ENCODE peak calls at places on chromosomes 2 and 18, in nine cellular contexts. M, T, Z, C, R, V, E, Y and D are unnamed samples.

GRCh38 chr2:71603311-71603794 is 150.0 kb downstream of the DYSF start:
- DNase-seq in Z (peak), E (no peak), T (no peak), Y (no peak), M (no peak), V (no peak), R (peak), C (no peak), D (peak)

GRCh38 chr2:235675678-235676535 is 182.1 kb downstream of the AGAP1 start:
- DNase-seq in R (no peak), V (no peak), E (no peak), M (no peak), C (no peak), T (no peak), Z (peak), Y (no peak), D (no peak)

GRCh38 chr2:31213883-31214637 is 3.3 kb downstream of the CAPN14 start:
- DNase-seq in T (no peak), R (no peak), C (no peak), Z (no peak), Y (no peak), V (no peak), M (peak), E (no peak), D (no peak)

GRCh38 chr2:164840930-164841718 is 499 bp downstream of the COBLL1 start:
- DNase-seq in V (peak), T (peak), C (peak), Y (peak), Z (peak), R (peak), E (peak), M (peak), D (peak)

GRCh38 chr18:75408554-75409506 is 18.7 kb downstream of the SMIM21 start:
- DNase-seq in R (no peak), M (no peak), C (peak), E (no peak), T (peak), V (peak), Y (no peak), Z (peak), D (no peak)

GRCh38 chr2:17313261-17313660 is 205.0 kb downstream of the RAD51AP2 start:
- DNase-seq in E (no peak), V (no peak), R (no peak), Y (no peak), M (no peak), C (no peak), T (no peak), Z (no peak), D (no peak)

GRCh38 chr2:172285760-172286159 is 141.6 kb upstream of the ITGA6 start:
- DNase-seq in R (no peak), Y (no peak), C (no peak), V (no peak), E (no peak), T (no peak), M (no peak), Z (no peak), D (no peak)

GRCh38 chr2:33021542-33022259 is 74.9 kb downstream of the LTBP1 start:
- DNase-seq in T (no peak), Z (peak), Y (no peak), E (no peak), R (no peak), V (no peak), M (no peak), C (peak), D (no peak)

DNA sequence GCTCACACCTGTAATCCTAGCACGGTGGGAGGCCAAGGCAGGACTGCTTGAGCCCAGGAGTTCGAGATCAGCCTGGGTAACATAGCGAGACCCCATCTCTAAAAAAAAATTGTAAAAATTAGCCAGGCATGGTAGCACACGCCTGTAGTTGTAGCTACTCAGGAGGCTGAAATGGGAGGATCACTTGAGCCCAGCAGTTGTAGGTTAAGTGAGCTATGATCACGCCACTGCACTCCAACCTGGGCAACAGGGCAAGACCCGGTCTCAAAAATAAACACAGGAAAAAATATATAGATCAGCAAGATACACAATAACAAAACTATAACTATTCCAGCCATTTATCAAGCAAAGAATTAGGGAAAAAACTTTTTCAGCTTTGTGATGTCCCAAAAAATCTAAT is 3.0 kb downstream of the SF3B1 start:
- DNase-seq in E (no peak), Y (no peak), T (no peak), C (no peak), Z (no peak), V (no peak), M (no peak), R (no peak), D (no peak)
- H3K4me3 ChIP-seq in E (no peak), Y (no peak), T (peak), C (no peak), Z (no peak), V (no peak), M (peak), R (no peak), D (peak)

DNA sequence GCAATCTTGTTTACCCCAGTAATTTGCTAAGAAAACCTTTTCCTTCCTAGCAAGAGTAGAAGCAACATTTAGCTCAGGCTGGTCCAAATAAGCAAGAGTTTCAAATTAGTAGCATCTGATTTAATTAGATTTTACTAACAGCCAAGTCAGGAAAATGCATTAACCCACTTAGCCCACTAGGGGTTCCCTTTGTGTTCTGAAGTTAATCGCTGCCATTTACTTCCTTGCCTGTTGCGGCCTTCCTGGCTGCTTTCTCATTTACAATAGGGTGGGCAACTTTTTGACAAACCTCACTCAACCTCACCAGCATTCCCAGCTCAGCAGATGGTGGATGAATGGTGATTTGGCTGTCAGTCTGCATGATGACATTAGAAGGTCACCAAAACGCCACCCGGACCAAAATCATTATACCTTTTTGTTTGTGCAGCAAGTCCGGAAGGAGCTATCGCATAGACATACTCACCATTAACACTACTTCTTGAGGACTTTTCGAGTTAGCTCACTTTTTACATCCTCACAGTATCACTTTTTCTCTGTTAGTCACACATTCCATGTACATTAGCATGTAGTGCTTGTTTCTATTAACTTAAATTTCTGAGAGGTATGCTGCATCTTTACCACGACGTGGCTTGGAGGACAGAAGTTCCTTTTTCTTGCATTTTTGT is 101.5 kb upstream of the SETBP1 start:
- DNase-seq in V (no peak), R (no peak), E (peak), M (peak), Y (no peak), Z (no peak), C (no peak), T (no peak), D (peak)
- H3K4me3 ChIP-seq in V (no peak), R (no peak), E (no peak), M (no peak), Y (no peak), Z (no peak), C (no peak), T (no peak), D (no peak)

DNA sequence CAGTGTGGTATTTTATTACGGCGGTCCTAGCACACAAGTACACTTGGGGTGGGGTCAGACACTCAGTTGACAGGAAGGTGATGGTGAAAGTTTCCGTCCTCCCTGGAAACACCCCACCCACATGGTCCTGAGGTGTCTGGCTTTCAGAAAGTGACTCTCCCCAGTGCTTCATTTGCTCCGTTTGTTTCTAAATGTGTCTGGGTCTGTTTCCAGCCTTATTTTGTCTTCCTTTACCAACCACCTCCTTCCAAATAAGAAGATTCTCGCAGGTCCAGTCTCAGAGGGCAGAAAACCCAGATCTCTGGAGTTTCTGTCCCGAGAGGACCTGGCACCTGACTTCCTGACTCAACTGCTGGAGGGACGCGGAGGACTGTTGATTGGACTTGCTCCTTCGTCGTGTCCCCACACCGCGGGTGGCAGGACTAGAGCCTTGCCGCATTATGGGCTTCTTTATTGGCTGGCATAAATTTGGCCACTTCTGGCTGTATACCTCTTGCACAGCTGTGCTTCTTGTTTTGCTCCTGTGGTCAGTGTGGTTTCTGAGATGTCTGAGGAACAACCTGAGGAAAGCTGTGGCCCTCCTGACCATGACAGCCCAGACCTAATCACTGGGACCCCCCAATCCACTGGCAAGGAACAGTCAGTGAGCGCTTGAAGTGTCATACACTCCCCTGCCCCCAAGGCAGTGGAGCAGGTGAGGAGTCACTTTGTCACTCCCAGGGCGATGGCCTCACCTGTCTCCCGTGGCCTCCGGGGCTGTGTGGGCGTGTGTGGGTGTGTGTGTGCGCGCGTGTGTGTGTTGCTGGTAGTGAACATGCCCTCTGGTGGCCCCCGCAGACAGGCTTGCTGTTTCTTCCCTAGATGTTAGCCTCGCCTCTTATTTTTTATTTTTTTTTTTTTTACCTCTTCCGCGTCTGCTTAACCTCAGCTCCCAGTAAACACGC is 45.6 kb downstream of the MEX3C start:
- DNase-seq in T (no peak), Y (no peak), R (no peak), C (no peak), Z (no peak), V (no peak), E (no peak), M (peak), D (peak)
- H3K4me3 ChIP-seq in T (no peak), Y (no peak), R (no peak), C (no peak), Z (no peak), V (no peak), E (no peak), M (peak), D (peak)

DNA sequence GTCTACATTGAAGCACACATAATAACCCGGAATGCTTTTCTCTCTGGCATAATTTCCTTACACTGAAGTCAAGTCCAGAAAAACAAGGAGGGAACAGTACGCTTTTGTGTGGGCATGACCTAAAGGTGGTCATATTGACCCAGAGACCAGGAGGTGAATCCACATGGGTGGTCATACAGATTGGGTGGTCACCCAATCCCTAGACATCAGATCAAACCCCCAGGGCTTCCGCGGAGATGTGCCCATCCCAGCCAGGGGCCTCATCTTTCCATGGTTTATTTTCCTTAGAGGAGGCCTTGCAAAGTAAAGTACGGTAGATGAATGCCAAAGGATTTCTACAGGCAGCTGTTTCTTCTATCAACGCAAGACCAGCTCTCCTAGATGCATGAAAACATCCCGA is 38.8 kb downstream of the FAM168B start:
- DNase-seq in Z (no peak), R (no peak), Y (no peak), T (no peak), E (no peak), M (no peak), C (no peak), V (no peak), D (no peak)
- H3K4me3 ChIP-seq in Z (no peak), R (no peak), Y (no peak), T (no peak), E (no peak), M (no peak), C (no peak), V (no peak), D (no peak)

GRCh38 chr2:127218843-127219715 is 1.0 kb downstream of the CYP27C1 start:
- DNase-seq in V (no peak), C (no peak), Z (no peak), E (no peak), Y (no peak), R (no peak), M (no peak), T (no peak), D (no peak)
- H3K4me3 ChIP-seq in V (no peak), C (peak), Z (peak), E (peak), Y (peak), R (peak), M (no peak), T (peak), D (no peak)

GRCh38 chr2:72846171-72847095 is 20.6 kb upstream of the EXOC6B start:
- DNase-seq in R (no peak), Z (no peak), V (no peak), E (no peak), M (no peak), Y (no peak), C (no peak), T (no peak), D (peak)
- H3K4me3 ChIP-seq in R (no peak), Z (no peak), V (no peak), E (no peak), M (no peak), Y (no peak), C (no peak), T (no peak), D (no peak)

GRCh38 chr2:229445013-229445412 is 173.9 kb upstream of the PID1 start:
- DNase-seq in R (peak), M (no peak), C (peak), V (peak), Y (peak), T (peak), E (no peak), Z (peak), D (no peak)

GRCh38 chr2:229443869-229444268 is 172.8 kb upstream of the PID1 start:
- DNase-seq in Y (no peak), Z (no peak), E (no peak), V (no peak), R (no peak), M (no peak), T (no peak), C (no peak), D (no peak)

GRCh38 chr2:229446316-229446715 is 175.2 kb upstream of the PID1 start:
- DNase-seq in C (no peak), M (no peak), T (no peak), Z (no peak), V (no peak), Y (no peak), E (no peak), R (no peak), D (no peak)

GRCh38 chr2:229447227-229447626 is 176.1 kb upstream of the PID1 start:
- DNase-seq in V (no peak), T (no peak), E (no peak), R (no peak), C (no peak), Y (no peak), Z (no peak), M (no peak), D (no peak)

GRCh38 chr2:229445501-229446294 is 174.6 kb upstream of the PID1 start:
- DNase-seq in E (no peak), R (peak), C (peak), V (no peak), T (no peak), Z (peak), M (no peak), Y (peak), D (no peak)
- H3K4me3 ChIP-seq in E (no peak), R (peak), C (peak), V (no peak), T (peak), Z (peak), M (no peak), Y (no peak), D (no peak)

GRCh38 chr2:106159867-106160785 is 34.0 kb downstream of the UXS1 start:
- DNase-seq in C (no peak), V (no peak), Z (no peak), T (no peak), M (peak), R (no peak), Y (no peak), E (no peak), D (no peak)

GRCh38 chr2:106160786-106161261 is 33.3 kb downstream of the UXS1 start:
- DNase-seq in T (peak), E (no peak), Z (no peak), V (no peak), C (no peak), M (peak), Y (no peak), R (no peak), D (no peak)

GRCh38 chr2:106157416-106157815 is 36.7 kb downstream of the UXS1 start:
- DNase-seq in V (no peak), Z (no peak), E (no peak), M (no peak), C (no peak), R (no peak), T (no peak), Y (no peak), D (no peak)

GRCh38 chr2:106158131-106158530 is 36.0 kb downstream of the UXS1 start:
- DNase-seq in T (no peak), R (no peak), C (no peak), Y (no peak), M (no peak), V (no peak), E (no peak), Z (no peak), D (no peak)

DNA sequence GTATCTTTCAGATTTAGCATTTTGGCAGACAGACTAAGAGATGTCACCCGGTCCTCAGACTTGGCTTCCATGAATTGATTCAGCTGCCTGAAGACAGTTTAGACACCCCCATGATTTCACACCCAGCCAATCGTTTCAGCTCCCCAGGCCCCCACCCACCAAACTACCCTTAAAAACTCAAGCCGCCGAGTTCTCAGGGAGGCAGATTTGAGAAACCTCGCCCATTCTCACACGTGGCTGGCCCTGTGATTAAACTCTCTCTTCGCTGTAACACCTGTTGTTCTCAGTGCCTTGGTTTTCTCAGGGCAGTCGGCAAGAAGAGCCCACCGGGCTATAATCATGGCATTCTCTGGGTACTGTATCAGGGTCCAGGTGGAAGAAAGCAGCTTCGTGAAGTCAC is 35.2 kb downstream of the UXS1 start:
- DNase-seq in T (no peak), Y (no peak), C (no peak), Z (no peak), E (no peak), M (no peak), V (no peak), R (no peak), D (no peak)
- H3K4me3 ChIP-seq in T (no peak), Y (no peak), C (no peak), Z (no peak), E (no peak), M (no peak), V (no peak), R (no peak), D (no peak)

DNA sequence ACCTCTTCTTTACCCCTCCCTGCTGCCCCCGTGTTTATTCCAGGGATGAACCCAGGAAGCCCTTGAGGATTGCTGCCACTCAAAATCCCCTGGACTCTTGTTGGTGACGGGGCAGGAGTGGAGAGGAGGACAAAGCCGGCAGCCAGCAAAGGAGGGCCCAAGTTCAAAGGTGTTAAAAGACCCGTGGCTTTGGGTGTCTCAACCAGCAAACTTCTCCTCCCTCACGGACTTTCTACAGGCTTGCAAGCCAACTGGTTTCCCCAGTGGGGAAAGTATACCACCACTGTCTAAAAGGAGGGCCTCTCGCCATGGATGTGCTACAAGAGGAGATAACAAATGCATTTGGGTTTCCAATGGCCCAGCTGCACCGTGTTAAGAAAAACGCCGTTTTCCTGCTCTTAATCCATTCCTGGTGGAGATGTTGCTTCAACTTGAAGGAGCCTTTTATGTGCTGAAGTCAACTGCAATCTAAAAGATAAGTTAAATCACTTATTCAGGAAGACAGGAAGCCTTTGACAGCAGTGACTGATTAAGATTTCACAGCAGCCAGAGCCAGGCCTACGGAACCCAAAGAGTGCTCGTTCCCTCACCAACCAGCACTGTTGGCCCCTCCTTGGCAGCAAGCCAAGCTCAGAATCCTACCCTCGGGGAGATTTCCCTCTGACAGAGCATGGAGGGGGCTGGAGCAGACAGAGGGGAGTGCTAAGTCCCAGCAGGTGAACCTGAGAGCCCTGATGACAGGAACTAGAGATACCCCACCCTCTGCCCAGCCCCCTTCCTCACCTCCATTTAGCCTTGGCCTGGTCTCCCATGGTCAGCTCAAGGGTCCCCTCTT is 57.8 kb downstream of the ZBTB7C start:
- DNase-seq in R (no peak), Y (no peak), E (no peak), C (no peak), V (no peak), Z (no peak), M (no peak), T (no peak), D (no peak)
- H3K4me3 ChIP-seq in R (no peak), Y (no peak), E (no peak), C (no peak), V (no peak), Z (no peak), M (no peak), T (no peak), D (no peak)